ENCODE peak calls at places on chromosomes 11 and 22, in four cellular contexts. E is activated naive CD8-positive, alpha-beta T cell treated with anti-CD3 and anti-CD28 coated beads, Interleukin-2, amount 50 U/mL, for 16 hours; C is Right ventricle myocardium superior; R is mesendoderm. G is an unnamed sample.

GRCh38 chr11:128470081-128470480 is 117.3 kb downstream of the ETS1 start:
- DNase-seq in E (no peak), C (no peak), R (no peak), G (no peak)

GRCh38 chr22:50319503-50319951 is 7.3 kb downstream of the DENND6B start:
- DNase-seq in E (no peak), C (no peak), R (no peak), G (no peak)

GRCh38 chr11:4454031-4454430 is 4.9 kb downstream of the OR52K2 start:
- DNase-seq in E (no peak), C (no peak), R (no peak), G (no peak)

GRCh38 chr11:76348348-76348747 is 32.6 kb downstream of the THAP12 start:
- DNase-seq in E (no peak), C (no peak), R (no peak), G (no peak)

GRCh38 chr11:67581469-67581868 is 2.1 kb upstream of the GSTP1 start:
- DNase-seq in E (no peak), C (no peak), R (peak), G (no peak)

GRCh38 chr11:72814831-72815618 is 814 bp downstream of the ATG16L2 start:
- DNase-seq in E (no peak), C (no peak), R (peak), G (peak)

GRCh38 chr22:49507607-49508292 is 319.9 kb downstream of the BRD1 start:
- DNase-seq in E (no peak), C (no peak), R (no peak), G (no peak)

GRCh38 chr11:35047179-35047578 is 91.8 kb upstream of the CD44 start:
- DNase-seq in E (no peak), C (no peak), R (no peak), G (no peak)

GRCh38 chr22:40817737-40818136 is 1.4 kb downstream of the SLC25A17 start:
- DNase-seq in E (no peak), C (no peak), R (no peak), G (no peak)

GRCh38 chr11:120136356-120136755 is 1.6 kb downstream of the TRIM29 start:
- DNase-seq in E (no peak), C (no peak), R (no peak), G (no peak)

GRCh38 chr11:11588243-11588642 is 33.6 kb downstream of the GALNT18 start:
- DNase-seq in E (no peak), C (no peak), R (no peak), G (no peak)

GRCh38 chr22:36267896-36268485 is 15.1 kb downstream of the APOL1 start:
- DNase-seq in E (no peak), C (no peak), R (no peak), G (no peak)

GRCh38 chr11:65417221-65417701 is 5.3 kb upstream of the NEAT1 start:
- DNase-seq in E (no peak), C (peak), R (peak), G (no peak)

GRCh38 chr11:44968510-44968909 is 17.8 kb upstream of the TP53I11 start:
- DNase-seq in E (no peak), C (no peak), R (no peak), G (no peak)

GRCh38 chr11:125756050-125756449 is 10.0 kb downstream of the PATE1 start:
- DNase-seq in E (no peak), C (no peak), R (no peak), G (no peak)

GRCh38 chr11:12164061-12165014 is 53.9 kb downstream of the MICAL2 start:
- DNase-seq in E (no peak), C (no peak), R (no peak), G (no peak)

GRCh38 chr11:108115495-108116140 is 5.7 kb upstream of the ACAT1 start:
- DNase-seq in E (no peak), C (peak), R (peak), G (no peak)

GRCh38 chr11:27451528-27451927 is 21.1 kb downstream of the LGR4 start:
- DNase-seq in E (no peak), C (no peak), R (no peak), G (no peak)

GRCh38 chr11:77175869-77176539 is 48.0 kb downstream of the MYO7A start:
- DNase-seq in E (no peak), C (peak), R (peak), G (no peak)

GRCh38 chr22:35604671-35605457 is 12.3 kb downstream of the MB start:
- DNase-seq in E (no peak), C (no peak), R (peak), G (no peak)

GRCh38 chr11:55936300-55936699 is at the start of gene OR5I1:
- DNase-seq in E (no peak), C (no peak), R (no peak), G (no peak)

GRCh38 chr11:63845305-63845704 is 6.4 kb downstream of the MARK2 start:
- DNase-seq in E (no peak), C (no peak), R (peak), G (no peak)